ENCODE peak calls at places on chromosomes 1 and 21, in ten cellular contexts. V is astrocyte of the spinal cord; W is cardiac muscle cell; I is MM.1S; G is CD4-positive, CD25-positive, alpha-beta regulatory T cell; C is GM23248; Q is fibroblast of pulmonary artery; R is neural progenitor cell; T is fibroblast of mammary gland; K is fibroblast of the aortic adventitia. B is an unnamed sample.

GRCh38 chr1:15501208-15502032 is 22.6 kb downstream of the CASP9 start:
- DNase-seq in V (peak; percentile 44), W (peak; percentile 64), I (peak; percentile 69), G (peak; percentile 64), C (peak; percentile 80), Q (peak; percentile 61), R (peak; percentile 83), T (peak; percentile 52), K (peak; percentile 40), B (peak; percentile 77)

GRCh38 chr1:4482526-4482925 is 171.9 kb upstream of the AJAP1 start:
- DNase-seq in V (no peak), W (no peak), I (no peak), G (no peak), C (no peak), Q (no peak), R (no peak), T (no peak), K (no peak), B (no peak)

GRCh38 chr1:31207046-31207445 is 32.6 kb downstream of the NKAIN1 start:
- DNase-seq in V (no peak), W (no peak), I (no peak), G (no peak), C (no peak), Q (no peak), R (no peak), T (no peak), K (no peak), B (no peak)

GRCh38 chr1:67137307-67137753 is 2.6 kb upstream of the C1orf141 start:
- DNase-seq in V (no peak), W (no peak), I (no peak), G (no peak), C (no peak), Q (no peak), R (peak; percentile 45), T (no peak), K (no peak), B (no peak)

GRCh38 chr1:223702735-223703667 is 9.3 kb upstream of the CAPN2 start:
- DNase-seq in V (peak; percentile 58), W (no peak), I (no peak), G (no peak), C (peak; percentile 96), Q (no peak), R (no peak), T (peak; percentile 80), K (no peak), B (no peak)

GRCh38 chr21:41366522-41367151 is 4.8 kb downstream of the MX2 start:
- DNase-seq in V (peak; percentile 47), W (peak; percentile 94), I (no peak), G (no peak), C (peak; percentile 50), Q (peak; percentile 72), R (no peak), T (peak; percentile 94), K (peak; percentile 21), B (no peak)

GRCh38 chr1:12592496-12592895 is 25.5 kb downstream of the DHRS3 start:
- DNase-seq in V (no peak), W (no peak), I (no peak), G (no peak), C (no peak), Q (no peak), R (peak; percentile 42), T (no peak), K (no peak), B (no peak)

GRCh38 chr1:160681067-160681890 is 30.3 kb downstream of the CD48 start:
- DNase-seq in V (peak; percentile 14), W (peak; percentile 87), I (peak; percentile 96), G (peak; percentile 93), C (peak; percentile 43), Q (peak; percentile 62), R (peak; percentile 93), T (peak; percentile 32), K (peak; percentile 40), B (peak; percentile 90)

GRCh38 chr1:31745071-31745897 is 18.9 kb downstream of the ADGRB2 start:
- DNase-seq in V (peak; percentile 65), W (peak; percentile 76), I (peak; percentile 72), G (peak; percentile 52), C (peak; percentile 80), Q (peak; percentile 66), R (peak; percentile 76), T (peak; percentile 54), K (peak; percentile 66), B (peak; percentile 87)

GRCh38 chr1:6127587-6128163 is 52.4 kb downstream of the CHD5 start:
- DNase-seq in V (peak; percentile 37), W (peak; percentile 69), I (peak; percentile 91), G (peak; percentile 71), C (peak; percentile 78), Q (peak; percentile 59), R (peak; percentile 92), T (peak; percentile 53), K (peak; percentile 30), B (peak; percentile 92)

GRCh38 chr21:42127164-42128125 is 56.3 kb downstream of the UMODL1 start:
- DNase-seq in V (no peak), W (no peak), I (no peak), G (no peak), C (no peak), Q (no peak), R (no peak), T (no peak), K (no peak), B (peak; percentile 37)

GRCh38 chr1:84700065-84700464 is 9.8 kb upstream of the SSX2IP start:
- DNase-seq in V (no peak), W (no peak), I (no peak), G (no peak), C (no peak), Q (no peak), R (no peak), T (no peak), K (no peak), B (no peak)

GRCh38 chr1:183370399-183371058 is 47.7 kb downstream of the NMNAT2 start:
- DNase-seq in V (no peak), W (no peak), I (no peak), G (no peak), C (no peak), Q (no peak), R (no peak), T (no peak), K (no peak), B (no peak)

GRCh38 chr1:210251680-210252490 is 19.3 kb downstream of the SERTAD4 start:
- DNase-seq in V (no peak), W (no peak), I (no peak), G (no peak), C (no peak), Q (no peak), R (peak; percentile 62), T (no peak), K (no peak), B (peak; percentile 79)

DNA sequence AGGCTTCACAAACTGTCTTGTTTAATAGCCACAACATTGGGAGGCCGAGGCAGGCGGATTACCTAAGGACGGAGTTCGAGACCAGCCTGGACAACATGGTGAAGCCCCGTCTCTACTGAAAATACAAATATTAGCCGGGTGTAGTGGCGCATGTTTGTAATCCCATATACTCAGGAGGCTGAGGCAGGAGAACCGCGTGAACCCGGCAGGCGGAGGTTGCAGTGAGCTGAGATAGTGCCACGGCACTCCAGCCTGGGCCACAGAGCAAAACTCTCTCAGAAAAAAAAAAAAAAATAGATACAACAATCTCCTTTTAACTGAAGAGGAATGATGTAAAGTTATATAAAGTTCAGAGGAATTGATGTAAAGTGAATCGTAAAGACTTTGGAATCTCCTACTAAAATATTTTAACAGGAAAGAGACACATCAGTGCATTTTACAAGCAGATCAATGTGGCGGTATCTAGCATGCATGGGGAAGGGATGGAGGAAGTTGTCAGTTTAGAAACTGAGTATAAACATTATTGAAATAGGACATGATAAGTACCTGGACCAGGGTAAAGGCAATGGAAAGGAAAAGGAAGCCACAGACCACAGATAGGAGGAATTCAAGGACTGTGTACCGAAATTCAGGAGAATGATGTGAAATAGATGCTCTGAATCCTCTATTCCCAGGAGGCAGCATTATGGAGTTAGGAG is 41.5 kb downstream of the PTPRC start:
- DNase-seq in V (no peak), W (no peak), I (no peak), G (no peak), C (no peak), Q (no peak), R (no peak), T (no peak), K (no peak), B (no peak)
- H3K4me3 ChIP-seq in V (no peak overlapping the region), W (no peak overlapping the region), I (no peak overlapping the region), G (peak overlapping the region; percentile 90), C (no peak overlapping the region), Q (no peak overlapping the region), R (no peak overlapping the region), T (no peak overlapping the region), K (no peak overlapping the region), B (no peak overlapping the region)

GRCh38 chr1:26161408-26162219 is 2.7 kb downstream of the FAM110D start:
- DNase-seq in V (peak; percentile 33), W (peak; percentile 57), I (peak; percentile 37), G (peak; percentile 56), C (peak; percentile 75), Q (peak; percentile 45), R (peak; percentile 85), T (peak; percentile 25), K (peak; percentile 30), B (peak; percentile 69)

GRCh38 chr1:26159113-26160039 is 497 bp downstream of the FAM110D start:
- DNase-seq in V (no peak), W (no peak), I (no peak), G (no peak), C (no peak), Q (no peak), R (no peak), T (no peak), K (no peak), B (peak; percentile 32)

GRCh38 chr1:26158271-26159112 is at the start of gene FAM110D:
- DNase-seq in V (no peak), W (no peak), I (no peak), G (no peak), C (no peak), Q (no peak), R (no peak), T (no peak), K (no peak), B (no peak)

GRCh38 chr1:26162220-26162703 is 3.4 kb downstream of the FAM110D start:
- DNase-seq in V (no peak), W (no peak), I (no peak), G (no peak), C (no peak), Q (no peak), R (no peak), T (peak; percentile 11), K (no peak), B (no peak)

GRCh38 chr1:26160527-26161407 is 1.9 kb downstream of the FAM110D start:
- DNase-seq in V (no peak), W (no peak), I (no peak), G (no peak), C (no peak), Q (no peak), R (no peak), T (no peak), K (no peak), B (peak; percentile 67)
- H3K4me3 ChIP-seq in V (no peak overlapping the region), W (peak overlapping the region; percentile 21), I (peak overlapping the region; percentile 52), G (no peak overlapping the region), C (peak overlapping the region; percentile 70), Q (no peak overlapping the region), R (peak overlapping the region; percentile 50), T (no peak overlapping the region), K (no peak overlapping the region), B (peak overlapping the region; percentile 32)

GRCh38 chr1:225425211-225425786 is 2.5 kb downstream of the LBR start:
- DNase-seq in V (no peak), W (peak; percentile 41), I (no peak), G (peak; percentile 23), C (peak; percentile 71), Q (peak; percentile 33), R (no peak), T (peak; percentile 68), K (peak; percentile 20), B (no peak)
- H3K4me3 ChIP-seq in V (no peak overlapping the region), W (no peak overlapping the region), I (peak overlapping the region; percentile 98), G (peak overlapping the region; percentile 93), C (peak overlapping the region; percentile 75), Q (peak overlapping the region; percentile 18), R (peak overlapping the region; percentile 86), T (peak overlapping the region; percentile 73), K (peak overlapping the region; percentile 29), B (no peak overlapping the region)

GRCh38 chr1:64692911-64693310 is 52.0 kb upstream of the RAVER2 start:
- DNase-seq in V (no peak), W (no peak), I (no peak), G (no peak), C (no peak), Q (no peak), R (no peak), T (no peak), K (no peak), B (no peak)
- H3K4me3 ChIP-seq in V (no peak overlapping the region), W (no peak overlapping the region), I (no peak overlapping the region), G (no peak overlapping the region), C (no peak overlapping the region), Q (no peak overlapping the region), R (no peak overlapping the region), T (no peak overlapping the region), K (no peak overlapping the region), B (no peak overlapping the region)